ENCODE peak calls at places on chromosomes 12 and 14, in six cellular contexts. One of them, this sample, is unnamed.

GRCh38 chr14:49992448-49992847 is 99.6 kb downstream of the ARF6 start:
- DNase-seq in tibial nerve: no peak
- DNase-seq in GM12891: no peak
- DNase-seq in GM12892: no peak
- DNase-seq in A549: no peak
- DNase-seq in esophagus muscularis mucosa: no peak
- DNase-seq in this sample: no peak

GRCh38 chr14:75144944-75145343 is 18.1 kb upstream of the NEK9 start:
- DNase-seq in tibial nerve: peak
- DNase-seq in GM12891: no peak
- DNase-seq in GM12892: no peak
- DNase-seq in A549: no peak
- DNase-seq in esophagus muscularis mucosa: no peak
- DNase-seq in this sample: no peak

GRCh38 chr14:55207832-55208231 is 16.4 kb upstream of the DLGAP5 start:
- DNase-seq in tibial nerve: no peak
- DNase-seq in GM12891: no peak
- DNase-seq in GM12892: no peak
- DNase-seq in A549: no peak
- DNase-seq in esophagus muscularis mucosa: no peak
- DNase-seq in this sample: no peak

GRCh38 chr14:100581228-100582145 is 5.7 kb downstream of the BEGAIN start:
- DNase-seq in tibial nerve: no peak
- DNase-seq in GM12891: no peak
- DNase-seq in GM12892: no peak
- DNase-seq in A549: no peak
- DNase-seq in esophagus muscularis mucosa: no peak
- DNase-seq in this sample: no peak

GRCh38 chr12:2958432-2959193 is 584 bp upstream of the TEAD4 start:
- DNase-seq in tibial nerve: no peak
- DNase-seq in GM12891: peak
- DNase-seq in GM12892: no peak
- DNase-seq in A549: peak
- DNase-seq in esophagus muscularis mucosa: no peak
- DNase-seq in this sample: peak

GRCh38 chr14:100030441-100031153 is 34.6 kb upstream of the EVL start:
- DNase-seq in tibial nerve: no peak
- DNase-seq in GM12891: no peak
- DNase-seq in GM12892: no peak
- DNase-seq in A549: peak
- DNase-seq in esophagus muscularis mucosa: no peak
- DNase-seq in this sample: peak

GRCh38 chr14:25833341-25834121 is 764.3 kb downstream of the NOVA1 start:
- DNase-seq in tibial nerve: no peak
- DNase-seq in GM12891: no peak
- DNase-seq in GM12892: no peak
- DNase-seq in A549: no peak
- DNase-seq in esophagus muscularis mucosa: no peak
- DNase-seq in this sample: no peak

GRCh38 chr12:67456281-67456918 is 187.2 kb downstream of the CAND1 start:
- DNase-seq in tibial nerve: peak
- DNase-seq in GM12891: no peak
- DNase-seq in GM12892: no peak
- DNase-seq in A549: no peak
- DNase-seq in esophagus muscularis mucosa: no peak
- DNase-seq in this sample: peak

GRCh38 chr14:51202914-51203665 is 37.0 kb upstream of the TMX1 start:
- DNase-seq in tibial nerve: no peak
- DNase-seq in GM12891: no peak
- DNase-seq in GM12892: no peak
- DNase-seq in A549: no peak
- DNase-seq in esophagus muscularis mucosa: no peak
- DNase-seq in this sample: no peak

GRCh38 chr12:130081420-130081819 is 80.8 kb upstream of the FZD10 start:
- DNase-seq in tibial nerve: no peak
- DNase-seq in GM12891: no peak
- DNase-seq in GM12892: no peak
- DNase-seq in A549: no peak
- DNase-seq in esophagus muscularis mucosa: no peak
- DNase-seq in this sample: no peak

GRCh38 chr12:12333980-12334709 is 15.9 kb downstream of the MANSC1 start:
- DNase-seq in tibial nerve: peak
- DNase-seq in GM12891: peak
- DNase-seq in GM12892: peak
- DNase-seq in A549: peak
- DNase-seq in esophagus muscularis mucosa: no peak
- DNase-seq in this sample: peak

GRCh38 chr12:12334710-12335040 is 15.4 kb downstream of the MANSC1 start:
- DNase-seq in tibial nerve: no peak
- DNase-seq in GM12891: no peak
- DNase-seq in GM12892: no peak
- DNase-seq in A549: no peak
- DNase-seq in esophagus muscularis mucosa: no peak
- DNase-seq in this sample: no peak

GRCh38 chr12:12336511-12336910 is 13.5 kb downstream of the MANSC1 start:
- DNase-seq in tibial nerve: no peak
- DNase-seq in GM12891: no peak
- DNase-seq in GM12892: no peak
- DNase-seq in A549: no peak
- DNase-seq in esophagus muscularis mucosa: no peak
- DNase-seq in this sample: no peak

GRCh38 chr12:12336049-12336411 is 14.0 kb downstream of the MANSC1 start:
- DNase-seq in tibial nerve: no peak
- DNase-seq in GM12891: no peak
- DNase-seq in GM12892: no peak
- DNase-seq in A549: no peak
- DNase-seq in esophagus muscularis mucosa: no peak
- DNase-seq in this sample: no peak

DNA sequence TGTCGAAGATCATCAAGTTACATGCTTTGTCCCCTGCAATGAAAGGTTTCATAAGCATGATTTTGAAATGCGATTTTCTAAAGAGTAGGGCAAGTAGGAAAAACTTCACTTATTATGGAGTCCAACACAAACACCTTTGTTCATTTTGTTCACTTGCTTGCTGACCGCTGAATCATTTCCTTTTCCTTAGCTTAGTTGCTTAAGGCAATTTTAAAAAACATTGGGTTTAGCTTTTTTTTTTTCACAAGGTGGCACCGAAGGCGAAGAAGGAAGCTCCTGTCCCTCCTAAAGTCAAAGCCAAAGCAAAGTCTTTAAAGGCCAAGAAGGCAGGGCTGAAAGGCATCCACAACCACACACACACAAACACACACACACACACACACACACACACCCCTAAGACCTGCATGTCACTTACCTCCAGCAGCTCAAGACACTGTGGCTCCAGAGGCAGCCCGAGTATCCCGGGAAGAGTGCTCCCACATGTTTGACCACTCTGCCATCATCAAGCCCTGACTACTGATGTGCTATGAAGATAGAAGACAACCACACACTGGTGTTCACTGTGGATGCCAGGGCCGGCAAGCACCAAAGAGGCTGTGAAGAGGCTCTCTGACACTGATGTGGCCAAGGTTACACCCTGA is 11.4 kb downstream of the MANSC1 start:
- DNase-seq in tibial nerve: no peak
- DNase-seq in GM12891: no peak
- DNase-seq in GM12892: no peak
- DNase-seq in A549: no peak
- DNase-seq in esophagus muscularis mucosa: no peak
- DNase-seq in this sample: no peak
- TF ChIP-seq POLR2A in tibial nerve: no peak
- TF ChIP-seq POLR2A in GM12891: no peak
- TF ChIP-seq POLR2A in GM12892: no peak
- TF ChIP-seq POLR2A in A549: no peak
- TF ChIP-seq POLR2A in esophagus muscularis mucosa: no peak
- TF ChIP-seq POLR2A in this sample: no peak

GRCh38 chr14:103562385-103563088 is at the start of the genes BAG5 and COA8:
- DNase-seq in tibial nerve: peak
- DNase-seq in GM12891: peak
- DNase-seq in GM12892: peak
- DNase-seq in A549: peak
- DNase-seq in esophagus muscularis mucosa: no peak
- DNase-seq in this sample: peak
- TF ChIP-seq POLR2A in tibial nerve: peak
- TF ChIP-seq POLR2A in GM12891: peak
- TF ChIP-seq POLR2A in GM12892: peak
- TF ChIP-seq POLR2A in A549: peak
- TF ChIP-seq POLR2A in esophagus muscularis mucosa: peak
- TF ChIP-seq POLR2A in this sample: peak

GRCh38 chr14:95544588-95544987 is 9.7 kb downstream of the GLRX5 start:
- DNase-seq in tibial nerve: no peak
- DNase-seq in GM12891: no peak
- DNase-seq in GM12892: no peak
- DNase-seq in A549: no peak
- DNase-seq in esophagus muscularis mucosa: no peak
- DNase-seq in this sample: no peak
- TF ChIP-seq POLR2A in tibial nerve: no peak
- TF ChIP-seq POLR2A in GM12891: no peak
- TF ChIP-seq POLR2A in GM12892: no peak
- TF ChIP-seq POLR2A in A549: no peak
- TF ChIP-seq POLR2A in esophagus muscularis mucosa: no peak
- TF ChIP-seq POLR2A in this sample: no peak

GRCh38 chr12:45728625-45729232 is 777 bp upstream of the ARID2 start:
- DNase-seq in tibial nerve: peak
- DNase-seq in GM12891: peak
- DNase-seq in GM12892: peak
- DNase-seq in A549: peak
- DNase-seq in esophagus muscularis mucosa: peak
- DNase-seq in this sample: peak

GRCh38 chr12:45727994-45728624 is 1.4 kb upstream of the ARID2 start:
- DNase-seq in tibial nerve: no peak
- DNase-seq in GM12891: no peak
- DNase-seq in GM12892: no peak
- DNase-seq in A549: no peak
- DNase-seq in esophagus muscularis mucosa: no peak
- DNase-seq in this sample: no peak

GRCh38 chr12:45730116-45730841 is 773 bp downstream of the ARID2 start:
- DNase-seq in tibial nerve: peak
- DNase-seq in GM12891: no peak
- DNase-seq in GM12892: no peak
- DNase-seq in A549: no peak
- DNase-seq in esophagus muscularis mucosa: no peak
- DNase-seq in this sample: peak

GRCh38 chr12:45730842-45731336 is 1.4 kb downstream of the ARID2 start:
- DNase-seq in tibial nerve: peak
- DNase-seq in GM12891: no peak
- DNase-seq in GM12892: no peak
- DNase-seq in A549: no peak
- DNase-seq in esophagus muscularis mucosa: no peak
- DNase-seq in this sample: no peak

GRCh38 chr12:45729233-45730115 is at the start of gene ARID2:
- DNase-seq in tibial nerve: peak
- DNase-seq in GM12891: peak
- DNase-seq in GM12892: peak
- DNase-seq in A549: no peak
- DNase-seq in esophagus muscularis mucosa: no peak
- DNase-seq in this sample: peak
- TF ChIP-seq POLR2A in tibial nerve: no peak
- TF ChIP-seq POLR2A in GM12891: no peak
- TF ChIP-seq POLR2A in GM12892: no peak
- TF ChIP-seq POLR2A in A549: peak
- TF ChIP-seq POLR2A in esophagus muscularis mucosa: no peak
- TF ChIP-seq POLR2A in this sample: no peak

DNA sequence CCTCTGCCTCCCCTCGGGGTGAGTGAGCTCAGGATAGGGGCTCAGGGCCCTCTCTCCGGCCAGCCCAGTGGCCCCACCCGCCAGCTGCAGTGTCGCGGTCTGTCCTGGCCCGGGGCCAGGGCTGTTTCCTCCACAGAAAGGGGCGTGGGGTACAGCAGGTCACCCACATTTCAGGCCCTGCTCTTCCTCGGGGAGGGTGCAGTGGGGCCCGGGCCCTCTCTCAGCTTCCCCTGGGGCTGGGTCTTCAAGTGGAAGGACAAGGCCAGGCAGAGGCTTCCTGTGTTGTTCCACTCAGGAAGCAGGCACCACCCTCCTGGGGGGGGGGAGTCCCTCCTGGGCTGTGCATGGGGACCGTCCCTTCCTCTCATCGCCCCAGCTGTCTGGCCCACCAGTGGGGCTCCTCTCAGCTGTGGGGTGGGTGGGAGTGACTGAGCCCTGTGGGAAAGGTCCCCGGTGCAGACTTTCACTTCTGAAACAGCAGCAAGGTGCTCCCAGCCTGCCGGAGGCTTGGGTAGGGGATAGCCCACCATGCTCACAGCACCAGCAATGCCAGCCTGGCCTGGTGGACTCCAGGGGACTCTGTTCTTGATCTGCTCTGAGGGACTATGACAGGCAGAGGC is 3.7 kb downstream of the GPR132 start:
- DNase-seq in tibial nerve: no peak
- DNase-seq in GM12891: peak
- DNase-seq in GM12892: no peak
- DNase-seq in A549: no peak
- DNase-seq in esophagus muscularis mucosa: no peak
- DNase-seq in this sample: no peak
- TF ChIP-seq POLR2A in tibial nerve: no peak
- TF ChIP-seq POLR2A in GM12891: no peak
- TF ChIP-seq POLR2A in GM12892: peak
- TF ChIP-seq POLR2A in A549: no peak
- TF ChIP-seq POLR2A in esophagus muscularis mucosa: no peak
- TF ChIP-seq POLR2A in this sample: no peak

GRCh38 chr12:100199347-100200136 is 1.1 kb upstream of the ACTR6 start:
- DNase-seq in tibial nerve: no peak
- DNase-seq in GM12891: peak
- DNase-seq in GM12892: peak
- DNase-seq in A549: peak
- DNase-seq in esophagus muscularis mucosa: no peak
- DNase-seq in this sample: peak
- TF ChIP-seq POLR2A in tibial nerve: no peak
- TF ChIP-seq POLR2A in GM12891: no peak
- TF ChIP-seq POLR2A in GM12892: no peak
- TF ChIP-seq POLR2A in A549: no peak
- TF ChIP-seq POLR2A in esophagus muscularis mucosa: no peak
- TF ChIP-seq POLR2A in this sample: no peak